ENCODE peak calls at places on chromosomes 2 and 18, in four cellular contexts. K is heart right ventricle; M is transverse colon; S is CD8-positive, alpha-beta memory T cell. B is an unnamed sample. For H3K4me1 and H3K27me3, the result is how much of the 10 kb centered on the place peaks cover.

GRCh38 chr18:61892683-61893303 is at the start of gene RNF152:
- DNase-seq in S (no peak), K (peak), M (peak), B (no peak)

GRCh38 chr2:65128297-65129190 is 1.4 kb downstream of the RAB1A start:
- DNase-seq in M (no peak), K (no peak), S (no peak), B (no peak)

GRCh38 chr18:53380063-53380639 is 844.3 kb downstream of the MBD2 start:
- DNase-seq in S (no peak), K (no peak), M (no peak), B (no peak)

GRCh38 chr18:36534154-36534688 is 236.7 kb downstream of the FHOD3 start:
- DNase-seq in K (no peak), M (no peak), S (peak), B (no peak)

GRCh38 chr2:240868286-240869108 is at the start of gene AGXT:
- DNase-seq in S (no peak), K (no peak), M (peak), B (no peak)

GRCh38 chr2:218896501-218897393 is 16.1 kb downstream of the WNT10A start:
- DNase-seq in M (peak), S (peak), K (no peak), B (no peak)

GRCh38 chr2:108139521-108139920 is 100.2 kb upstream of the SULT1C3 start:
- DNase-seq in S (no peak), M (no peak), K (no peak), B (no peak)

GRCh38 chr18:676069-676468 is 18.6 kb downstream of the TYMS start:
- DNase-seq in K (no peak), S (no peak), M (no peak), B (no peak)

GRCh38 chr2:227817940-227818568 is 4.4 kb downstream of the CCL20 start:
- DNase-seq in S (peak), K (peak), M (peak), B (peak)

GRCh38 chr2:187299122-187299906 is 148.7 kb downstream of the CALCRL start:
- DNase-seq in S (no peak), M (no peak), K (no peak), B (no peak)

GRCh38 chr2:45342-46130 is 769 bp downstream of the FAM110C start:
- DNase-seq in M (peak), S (no peak), K (no peak), B (no peak)

GRCh38 chr2:112181571-112182290 is 43.5 kb downstream of the FBLN7 start:
- DNase-seq in M (no peak), S (peak), K (no peak), B (no peak)

GRCh38 chr2:240605867-240606743 is 19.2 kb upstream of the GPR35 start:
- DNase-seq in S (no peak), M (no peak), K (no peak), B (no peak)

GRCh38 chr2:225010804-225011203 is 31.5 kb downstream of the DOCK10 start:
- DNase-seq in M (no peak), K (no peak), S (no peak), B (no peak)

GRCh38 chr18:63195410-63196159 is 124.0 kb downstream of the BCL2 start:
- DNase-seq in M (no peak), K (no peak), S (no peak), B (no peak)

GRCh38 chr2:182320106-182320505 is 106.7 kb downstream of the PDE1A start:
- DNase-seq in M (no peak), S (no peak), K (no peak), B (no peak)

GRCh38 chr18:1047406-1047805 is 142.7 kb downstream of the ADCYAP1 start:
- DNase-seq in K (no peak), M (no peak), S (no peak), B (no peak)

GRCh38 chr2:236887953-236888765 is 197.5 kb upstream of the COPS8 start:
- DNase-seq in M (no peak), S (no peak), K (no peak), B (no peak)

GRCh38 chr2:1781291-1782080 is 37.2 kb upstream of the PXDN start:
- DNase-seq in M (no peak), K (no peak), S (peak), B (no peak)

GRCh38 chr2:224849264-224849663 is 133.1 kb upstream of the CCDC195 start:
- DNase-seq in S (no peak), K (no peak), M (no peak), B (no peak)

GRCh38 chr2:220665108-220665471 is 907.0 kb downstream of the EPHA4 start:
- DNase-seq in K (no peak), S (no peak), M (no peak), B (no peak)

GRCh38 chr18:72544092-72544886 is at the start of gene CBLN2:
- DNase-seq in M (peak), S (no peak), K (peak), B (no peak)

GRCh38 chr2:133418021-133418420 is 150.2 kb downstream of the NCKAP5 start:
- DNase-seq in S (no peak), M (no peak), K (no peak), B (no peak)

GRCh38 chr18:43279015-43279758 is 1.9 kb upstream of the SYT4 start:
- DNase-seq in M (no peak), K (no peak), S (no peak), B (no peak)

GRCh38 chr2:42100696-42101585 is 53.1 kb downstream of the PKDCC start:
- DNase-seq in K (peak), S (peak), M (peak), B (no peak)

GRCh38 chr2:19800796-19801195 is 101.0 kb downstream of the TTC32 start:
- DNase-seq in S (no peak), M (no peak), K (no peak), B (no peak)

GRCh38 chr2:28360066-28360741 is 32.5 kb upstream of the FOSL2 start:
- DNase-seq in K (no peak), S (peak), M (no peak), B (no peak)

GRCh38 chr2:72998724-72999123 is 72.8 kb downstream of the SFXN5 start:
- DNase-seq in K (no peak), S (no peak), M (no peak), B (no peak)

GRCh38 chr2:237150831-237151230 is 65.1 kb downstream of the COPS8 start:
- DNase-seq in M (no peak), S (no peak), K (no peak), B (no peak)

GRCh38 chr18:51251625-51252024 is 54.1 kb upstream of the MEX3C start:
- DNase-seq in M (peak), S (peak), K (no peak), B (no peak)

GRCh38 chr2:136373035-136373434 is 255.1 kb upstream of the CXCR4 start:
- DNase-seq in S (no peak), M (no peak), K (no peak), B (no peak)

GRCh38 chr2:96427917-96428316 is 77.2 kb downstream of the NEURL3 start:
- DNase-seq in M (no peak), K (no peak), S (no peak), B (no peak)

GRCh38 chr18:36776650-36777049 is 52.2 kb downstream of the TPGS2 start:
- DNase-seq in M (no peak), S (no peak), K (no peak), B (no peak)

GRCh38 chr2:85367180-85367579 is 12.6 kb downstream of the ELMOD3 start:
- DNase-seq in M (no peak), K (no peak), S (no peak), B (no peak)

GRCh38 chr18:52409732-52410131 is 69.7 kb downstream of the DCC start:
- DNase-seq in K (no peak), S (no peak), M (peak), B (no peak)

GRCh38 chr2:176652300-176653182 is 383.3 kb downstream of the MTX2 start:
- DNase-seq in M (no peak), S (peak), K (peak), B (no peak)

GRCh38 chr2:68645523-68645922 is 2.1 kb downstream of the PROKR1 start:
- DNase-seq in K (no peak), S (no peak), M (no peak), B (no peak)

GRCh38 chr2:219638948-219639341 is 11.5 kb downstream of the SLC4A3 start:
- DNase-seq in K (no peak), M (no peak), S (no peak), B (no peak)

GRCh38 chr2:156380117-156380645 is 47.7 kb upstream of the NR4A2 start:
- DNase-seq in S (no peak), M (no peak), K (no peak), B (no peak)

DNA sequence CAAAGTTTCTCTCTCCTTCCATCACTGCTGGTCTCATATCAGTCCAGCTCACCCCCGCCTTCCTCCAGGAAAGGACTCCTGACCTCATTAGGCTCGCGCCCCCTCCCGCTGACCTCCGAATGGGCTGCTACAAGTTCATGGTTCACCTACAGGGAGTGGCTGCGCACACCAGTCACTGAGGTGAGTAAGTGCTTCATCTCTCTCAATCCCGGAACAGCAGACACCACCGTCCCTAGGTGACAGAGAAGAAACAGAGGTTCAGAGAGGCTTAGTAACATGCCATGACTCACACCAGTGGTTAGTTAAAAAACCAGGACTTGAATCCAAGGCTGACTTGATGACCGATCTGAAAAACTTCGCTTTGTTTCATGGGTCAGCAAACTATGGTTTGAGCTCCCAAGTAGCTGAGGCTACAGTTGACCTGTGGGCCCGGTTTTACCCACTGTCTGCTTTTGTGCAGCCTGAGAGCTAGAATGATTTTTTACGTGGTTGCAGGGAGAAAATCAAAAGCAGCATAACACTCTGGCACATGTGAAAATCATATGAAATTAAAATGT is 42.0 kb downstream of the ZFP36L2 start:
- DNase-seq in S (no peak), M (peak), K (no peak), B (no peak)
- H3K4me1 ChIP-seq in S (half or more), M (under half), K (under half), B (under half)

GRCh38 chr2:194602750-194603149 is 1054.3 kb upstream of the SLC39A10 start:
- DNase-seq in M (no peak), K (no peak), S (no peak), B (no peak)

DNA sequence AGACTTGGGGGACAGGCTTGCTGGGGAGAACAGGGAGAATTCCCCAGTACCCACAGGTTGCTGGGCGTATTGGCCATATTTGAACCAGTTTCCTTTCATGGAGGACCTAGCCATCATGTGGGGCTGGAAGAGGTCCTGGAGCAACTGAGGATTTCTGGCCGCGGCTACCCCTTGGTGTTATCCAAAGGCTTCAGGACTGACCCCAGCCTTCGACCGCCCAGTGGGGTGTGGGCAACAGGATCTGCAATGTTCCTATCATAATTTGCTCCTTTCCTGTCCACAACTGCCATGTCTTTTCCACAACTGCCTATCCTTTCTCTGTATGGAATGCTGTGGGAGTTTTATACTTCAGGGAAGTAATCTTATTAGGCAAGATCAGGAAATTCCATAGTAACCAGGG is 1053.6 kb upstream of the SLC39A10 start:
- DNase-seq in S (no peak), M (no peak), K (no peak), B (no peak)
- H3K27ac ChIP-seq in S (no peak), M (no peak), K (no peak), B (no peak)

DNA sequence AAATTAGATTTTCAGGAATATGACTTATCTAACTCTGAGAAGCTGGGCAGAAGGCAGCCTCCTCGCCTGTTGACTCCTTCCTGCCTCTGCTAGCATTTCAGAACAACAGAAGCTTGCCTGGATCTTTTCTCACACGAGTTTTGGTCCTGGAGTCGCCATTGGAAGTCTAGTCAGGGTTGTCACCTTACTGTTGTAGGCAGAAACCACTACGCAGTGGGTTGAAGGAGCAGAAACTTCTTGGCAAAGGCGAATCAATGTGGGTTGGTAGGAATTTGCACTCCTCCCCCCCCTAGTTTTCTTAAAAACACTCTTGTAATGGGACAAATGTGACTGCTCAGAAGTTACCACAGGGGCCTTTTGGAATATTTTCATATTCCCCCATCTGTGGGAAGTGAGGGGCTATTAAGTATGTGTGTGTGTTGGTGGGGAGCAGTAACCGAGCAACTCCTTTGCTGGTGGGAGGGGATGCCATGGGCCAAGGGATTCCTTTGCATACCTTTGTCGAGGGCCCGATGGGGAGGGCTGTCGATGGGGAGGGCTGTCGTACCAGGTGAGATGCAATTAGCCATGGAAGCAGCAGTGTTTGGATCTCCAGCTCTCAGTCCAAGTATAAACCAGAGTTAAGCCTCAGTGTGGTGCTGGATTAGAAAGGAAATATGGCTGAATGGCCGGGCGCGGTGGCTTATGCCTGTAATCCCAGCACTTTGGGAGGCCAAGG is 117.4 kb downstream of the FMNL2 start:
- DNase-seq in M (no peak), K (no peak), S (no peak), B (no peak)
- H3K27me3 ChIP-seq in M (under half), K (under half), S (under half), B (under half)

DNA sequence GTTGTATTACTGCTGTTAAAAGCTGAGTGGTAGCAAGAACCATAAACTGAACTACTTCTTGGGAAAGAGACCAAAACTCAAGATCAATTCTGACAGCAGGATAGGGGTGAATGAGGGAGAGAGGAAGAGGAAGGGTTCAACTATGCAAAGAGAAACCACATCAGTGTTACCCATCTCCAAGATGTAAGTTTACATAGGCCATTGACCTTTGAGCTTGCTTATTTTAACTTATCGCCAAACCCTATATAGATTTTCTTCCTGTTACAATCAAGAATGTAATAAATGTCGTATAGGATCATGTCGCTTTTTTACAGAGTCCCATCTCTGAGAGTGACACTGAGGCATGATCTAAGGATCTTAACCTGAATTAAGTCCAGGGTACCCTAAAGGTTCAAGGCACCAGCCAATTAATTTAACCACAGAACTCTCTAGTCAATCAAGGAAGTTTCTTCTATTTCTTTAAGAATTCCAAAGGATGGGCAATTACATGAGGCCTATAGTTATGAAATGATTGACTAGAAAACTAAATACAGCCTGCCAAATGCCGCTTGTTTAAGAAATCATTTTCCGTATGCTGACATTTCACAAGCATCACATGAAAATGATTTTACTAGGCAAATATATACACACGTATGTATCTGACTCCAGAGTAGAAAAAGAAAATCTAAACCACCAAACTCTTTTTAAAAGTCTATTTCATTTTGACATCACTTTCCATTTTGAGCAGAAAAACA is 11.8 kb downstream of the RND3 start:
- DNase-seq in M (no peak), K (no peak), S (no peak), B (no peak)
- H3K4me1 ChIP-seq in M (half or more), K (half or more), S (under half), B (half or more)